ENCODE peak calls at places on chromosomes 12 and 14, in six cellular contexts. One of them, this sample, is unnamed.

GRCh38 chr12:109727746-109728726 is 14.4 kb downstream of the FAM222A start:
- DNase-seq in endothelial cell: no peak
- DNase-seq in GM13977: no peak
- DNase-seq in fibroblast of gingiva: no peak
- DNase-seq in T follicular helper cell: no peak
- DNase-seq in RPMI8226: no peak
- DNase-seq in this sample: no peak

GRCh38 chr12:120079352-120080042 is 37.1 kb downstream of the RAB35 start:
- DNase-seq in RPMI8226: no peak
- DNase-seq in endothelial cell: no peak
- DNase-seq in GM13977: no peak
- DNase-seq in T follicular helper cell: no peak
- DNase-seq in fibroblast of gingiva: no peak
- DNase-seq in this sample: no peak

GRCh38 chr14:82710257-82710841 is 1176.7 kb upstream of the SEL1L start:
- DNase-seq in GM13977: peak
- DNase-seq in fibroblast of gingiva: peak
- DNase-seq in endothelial cell: peak
- DNase-seq in T follicular helper cell: no peak
- DNase-seq in RPMI8226: peak
- DNase-seq in this sample: no peak

GRCh38 chr12:4743046-4743445 is 22.8 kb downstream of the GALNT8 start:
- DNase-seq in RPMI8226: no peak
- DNase-seq in fibroblast of gingiva: no peak
- DNase-seq in T follicular helper cell: no peak
- DNase-seq in endothelial cell: no peak
- DNase-seq in GM13977: no peak
- DNase-seq in this sample: no peak

GRCh38 chr12:9944404-9944803 is 12.2 kb upstream of the CLEC2A start:
- DNase-seq in T follicular helper cell: no peak
- DNase-seq in endothelial cell: no peak
- DNase-seq in RPMI8226: no peak
- DNase-seq in fibroblast of gingiva: no peak
- DNase-seq in GM13977: no peak
- DNase-seq in this sample: no peak

GRCh38 chr12:93749515-93749914 is 72.3 kb downstream of the CRADD start:
- DNase-seq in GM13977: no peak
- DNase-seq in endothelial cell: no peak
- DNase-seq in RPMI8226: no peak
- DNase-seq in T follicular helper cell: no peak
- DNase-seq in fibroblast of gingiva: no peak
- DNase-seq in this sample: no peak

GRCh38 chr12:88225776-88226175 is 83.7 kb downstream of the TMTC3 start:
- DNase-seq in RPMI8226: no peak
- DNase-seq in T follicular helper cell: no peak
- DNase-seq in GM13977: no peak
- DNase-seq in fibroblast of gingiva: no peak
- DNase-seq in endothelial cell: no peak
- DNase-seq in this sample: no peak

GRCh38 chr12:18101043-18101442 is 11.1 kb upstream of the RERGL start:
- DNase-seq in RPMI8226: no peak
- DNase-seq in fibroblast of gingiva: no peak
- DNase-seq in endothelial cell: no peak
- DNase-seq in T follicular helper cell: no peak
- DNase-seq in GM13977: no peak
- DNase-seq in this sample: no peak

GRCh38 chr12:47881826-47882427 is 22.9 kb downstream of the VDR start:
- DNase-seq in fibroblast of gingiva: peak
- DNase-seq in endothelial cell: no peak
- DNase-seq in RPMI8226: no peak
- DNase-seq in T follicular helper cell: no peak
- DNase-seq in GM13977: no peak
- DNase-seq in this sample: no peak

GRCh38 chr12:58026421-58026820 is 85.1 kb downstream of the ATP23 start:
- DNase-seq in GM13977: no peak
- DNase-seq in endothelial cell: no peak
- DNase-seq in RPMI8226: no peak
- DNase-seq in fibroblast of gingiva: no peak
- DNase-seq in T follicular helper cell: no peak
- DNase-seq in this sample: no peak

GRCh38 chr12:15714256-15714655 is 74.9 kb downstream of the EPS8 start:
- DNase-seq in fibroblast of gingiva: no peak
- DNase-seq in T follicular helper cell: no peak
- DNase-seq in RPMI8226: no peak
- DNase-seq in endothelial cell: no peak
- DNase-seq in GM13977: no peak
- DNase-seq in this sample: no peak

GRCh38 chr12:128727461-128727860 is 96.3 kb downstream of the SLC15A4 start:
- DNase-seq in fibroblast of gingiva: no peak
- DNase-seq in T follicular helper cell: no peak
- DNase-seq in endothelial cell: no peak
- DNase-seq in RPMI8226: no peak
- DNase-seq in GM13977: no peak
- DNase-seq in this sample: no peak

GRCh38 chr12:93062100-93062419 is 133.0 kb upstream of the EEA1 start:
- DNase-seq in GM13977: no peak
- DNase-seq in RPMI8226: no peak
- DNase-seq in fibroblast of gingiva: no peak
- DNase-seq in T follicular helper cell: no peak
- DNase-seq in endothelial cell: no peak
- DNase-seq in this sample: no peak

GRCh38 chr14:19949218-19949617 is 18.5 kb downstream of the OR4K1 start:
- DNase-seq in RPMI8226: no peak
- DNase-seq in GM13977: no peak
- DNase-seq in fibroblast of gingiva: no peak
- DNase-seq in T follicular helper cell: no peak
- DNase-seq in endothelial cell: no peak
- DNase-seq in this sample: no peak

GRCh38 chr14:34817768-34818167 is 57.4 kb downstream of the BAZ1A start:
- DNase-seq in endothelial cell: no peak
- DNase-seq in fibroblast of gingiva: no peak
- DNase-seq in T follicular helper cell: no peak
- DNase-seq in RPMI8226: no peak
- DNase-seq in GM13977: no peak
- DNase-seq in this sample: no peak

GRCh38 chr12:27460471-27460978 is 14.0 kb downstream of the SMCO2 start:
- DNase-seq in GM13977: no peak
- DNase-seq in T follicular helper cell: no peak
- DNase-seq in RPMI8226: no peak
- DNase-seq in endothelial cell: no peak
- DNase-seq in fibroblast of gingiva: no peak
- DNase-seq in this sample: no peak

GRCh38 chr14:39483682-39484081 is 51.4 kb upstream of the FBXO33 start:
- DNase-seq in RPMI8226: no peak
- DNase-seq in T follicular helper cell: no peak
- DNase-seq in endothelial cell: no peak
- DNase-seq in GM13977: no peak
- DNase-seq in fibroblast of gingiva: no peak
- DNase-seq in this sample: no peak

GRCh38 chr14:68312884-68313725 is 479.8 kb downstream of the ZFP36L1 start:
- DNase-seq in endothelial cell: no peak
- DNase-seq in GM13977: peak
- DNase-seq in RPMI8226: no peak
- DNase-seq in fibroblast of gingiva: no peak
- DNase-seq in T follicular helper cell: no peak
- DNase-seq in this sample: no peak

GRCh38 chr12:29519585-29520182 is 22.2 kb upstream of the OVCH1 start:
- DNase-seq in endothelial cell: peak
- DNase-seq in RPMI8226: peak
- DNase-seq in GM13977: peak
- DNase-seq in T follicular helper cell: no peak
- DNase-seq in fibroblast of gingiva: peak
- DNase-seq in this sample: peak

GRCh38 chr12:121774968-121775474 is 18.5 kb downstream of the RHOF start:
- DNase-seq in fibroblast of gingiva: no peak
- DNase-seq in RPMI8226: no peak
- DNase-seq in GM13977: no peak
- DNase-seq in T follicular helper cell: no peak
- DNase-seq in endothelial cell: no peak
- DNase-seq in this sample: no peak

GRCh38 chr14:101371691-101372493 is 189.4 kb upstream of the DIO3 start:
- DNase-seq in fibroblast of gingiva: no peak
- DNase-seq in GM13977: no peak
- DNase-seq in T follicular helper cell: no peak
- DNase-seq in endothelial cell: no peak
- DNase-seq in RPMI8226: no peak
- DNase-seq in this sample: no peak

GRCh38 chr12:5808956-5809355 is 136.1 kb downstream of the ANO2 start:
- DNase-seq in endothelial cell: no peak
- DNase-seq in fibroblast of gingiva: no peak
- DNase-seq in GM13977: no peak
- DNase-seq in T follicular helper cell: no peak
- DNase-seq in RPMI8226: no peak
- DNase-seq in this sample: no peak

GRCh38 chr12:31215521-31216232 is 110.3 kb downstream of the SINHCAF start:
- DNase-seq in GM13977: no peak
- DNase-seq in fibroblast of gingiva: no peak
- DNase-seq in RPMI8226: peak
- DNase-seq in T follicular helper cell: no peak
- DNase-seq in endothelial cell: no peak
- DNase-seq in this sample: no peak

GRCh38 chr12:16913832-16914490 is 308.0 kb upstream of the LMO3 start:
- DNase-seq in endothelial cell: no peak
- DNase-seq in RPMI8226: no peak
- DNase-seq in T follicular helper cell: no peak
- DNase-seq in GM13977: no peak
- DNase-seq in fibroblast of gingiva: no peak
- DNase-seq in this sample: no peak

GRCh38 chr12:104462931-104463339 is 6.2 kb downstream of the CHST11 start:
- DNase-seq in GM13977: peak
- DNase-seq in T follicular helper cell: peak
- DNase-seq in fibroblast of gingiva: no peak
- DNase-seq in endothelial cell: no peak
- DNase-seq in RPMI8226: peak
- DNase-seq in this sample: peak

GRCh38 chr14:88941414-88941813 is 117.0 kb downstream of the TTC8 start:
- DNase-seq in GM13977: no peak
- DNase-seq in fibroblast of gingiva: no peak
- DNase-seq in RPMI8226: no peak
- DNase-seq in T follicular helper cell: no peak
- DNase-seq in endothelial cell: no peak
- DNase-seq in this sample: no peak

GRCh38 chr14:100864206-100864605 is 38.3 kb downstream of the MEG3 start:
- DNase-seq in RPMI8226: no peak
- DNase-seq in endothelial cell: no peak
- DNase-seq in GM13977: no peak
- DNase-seq in T follicular helper cell: no peak
- DNase-seq in fibroblast of gingiva: no peak
- DNase-seq in this sample: no peak

GRCh38 chr12:57688931-57689330 is 5.0 kb upstream of the OS9 start:
- DNase-seq in T follicular helper cell: no peak
- DNase-seq in GM13977: no peak
- DNase-seq in fibroblast of gingiva: no peak
- DNase-seq in RPMI8226: no peak
- DNase-seq in endothelial cell: no peak
- DNase-seq in this sample: no peak

GRCh38 chr14:57060276-57060956 is 208.3 kb downstream of the EXOC5 start:
- DNase-seq in T follicular helper cell: no peak
- DNase-seq in RPMI8226: peak
- DNase-seq in endothelial cell: no peak
- DNase-seq in fibroblast of gingiva: no peak
- DNase-seq in GM13977: peak
- DNase-seq in this sample: no peak

GRCh38 chr12:102539651-102540553 is 59.5 kb upstream of the IGF1 start:
- DNase-seq in fibroblast of gingiva: peak
- DNase-seq in endothelial cell: no peak
- DNase-seq in RPMI8226: no peak
- DNase-seq in GM13977: no peak
- DNase-seq in T follicular helper cell: no peak
- DNase-seq in this sample: no peak

GRCh38 chr14:88323520-88324199 is 591 bp upstream of the KCNK10 start:
- DNase-seq in endothelial cell: peak
- DNase-seq in fibroblast of gingiva: no peak
- DNase-seq in RPMI8226: no peak
- DNase-seq in GM13977: peak
- DNase-seq in T follicular helper cell: no peak
- DNase-seq in this sample: no peak

GRCh38 chr12:122060069-122060468 is 18.5 kb upstream of the MLXIP start:
- DNase-seq in GM13977: no peak
- DNase-seq in endothelial cell: no peak
- DNase-seq in T follicular helper cell: no peak
- DNase-seq in RPMI8226: no peak
- DNase-seq in fibroblast of gingiva: no peak
- DNase-seq in this sample: no peak

GRCh38 chr12:106051853-106052531 is 86.8 kb downstream of the NUAK1 start:
- DNase-seq in RPMI8226: no peak
- DNase-seq in fibroblast of gingiva: no peak
- DNase-seq in GM13977: no peak
- DNase-seq in T follicular helper cell: no peak
- DNase-seq in endothelial cell: no peak
- DNase-seq in this sample: no peak

GRCh38 chr12:42588981-42589464 is 523 bp downstream of the PRICKLE1 start:
- DNase-seq in GM13977: peak
- DNase-seq in fibroblast of gingiva: no peak
- DNase-seq in RPMI8226: no peak
- DNase-seq in T follicular helper cell: no peak
- DNase-seq in endothelial cell: peak
- DNase-seq in this sample: no peak

GRCh38 chr12:118773956-118774723 is 207.2 kb upstream of the SRRM4 start:
- DNase-seq in GM13977: no peak
- DNase-seq in fibroblast of gingiva: no peak
- DNase-seq in RPMI8226: no peak
- DNase-seq in T follicular helper cell: no peak
- DNase-seq in endothelial cell: peak
- DNase-seq in this sample: no peak

GRCh38 chr12:101828463-101829196 is 2.1 kb downstream of the GNPTAB start:
- DNase-seq in GM13977: no peak
- DNase-seq in fibroblast of gingiva: no peak
- DNase-seq in RPMI8226: peak
- DNase-seq in endothelial cell: no peak
- DNase-seq in T follicular helper cell: no peak
- DNase-seq in this sample: no peak